ENCODE peak calls at places on chromosomes 5 and 9, in six cellular contexts. O, B, P, T, J and G are unnamed samples.

GRCh38 chr5:99019812-99020697 is 91.2 kb upstream of the CHD1 start:
- DNase-seq in O (no peak), B (no peak), J (peak; percentile 95), P (no peak), T (no peak), G (no peak)

GRCh38 chr5:151598556-151598955 is 7.4 kb upstream of the FAT2 start:
- DNase-seq in O (no peak), J (no peak), B (no peak), P (no peak), T (no peak), G (no peak)

GRCh38 chr9:76539180-76539579 is 80.2 kb downstream of the GCNT1 start:
- DNase-seq in J (no peak), B (no peak), O (no peak), P (no peak), T (no peak), G (no peak)

GRCh38 chr9:127523312-127523851 is 72.1 kb downstream of the LRSAM1 start:
- DNase-seq in P (no peak), O (no peak), B (no peak), T (no peak), J (peak; percentile 40), G (peak; percentile 68)

GRCh38 chr5:147397616-147398015 is 112.3 kb downstream of the DPYSL3 start:
- DNase-seq in J (no peak), P (no peak), O (no peak), B (no peak), T (no peak), G (no peak)

GRCh38 chr5:174799146-174799545 is 74.8 kb downstream of the MSX2 start:
- DNase-seq in B (no peak), P (no peak), J (peak; percentile 88), O (no peak), T (no peak), G (peak; percentile 14)

GRCh38 chr9:21558627-21559401 is 76.7 kb upstream of the IFNE start:
- DNase-seq in T (no peak), O (no peak), B (no peak), J (peak; percentile 52), P (no peak), G (no peak)

GRCh38 chr5:67887648-67888047 is 327.9 kb upstream of the PIK3R1 start:
- DNase-seq in P (no peak), T (no peak), B (no peak), J (no peak), O (no peak), G (no peak)